ENCODE peak calls at places on chromosomes 1 and 21, in five cellular contexts. I, C, B, P and J are unnamed samples.

GRCh38 chr1:164914208-164914607 is 355.2 kb downstream of the PBX1 start:
- DNase-seq in I (no peak), C (no peak), B (no peak), P (no peak), J (peak)

GRCh38 chr1:62435231-62436038 is 1.4 kb upstream of the USP1 start:
- DNase-seq in I (peak), C (no peak), B (no peak), P (no peak), J (no peak)

GRCh38 chr1:211577826-211578639 is 928 bp downstream of the SLC30A1 start:
- DNase-seq in I (peak), C (peak), B (no peak), P (peak), J (peak)

GRCh38 chr1:93587354-93587753 is 94.3 kb downstream of the BCAR3 start:
- DNase-seq in I (no peak), C (no peak), B (no peak), P (no peak), J (no peak)

GRCh38 chr1:154857022-154857421 is 13.1 kb downstream of the KCNN3 start:
- DNase-seq in I (no peak), C (no peak), B (no peak), P (no peak), J (no peak)

GRCh38 chr1:110218739-110219138 is 8.6 kb downstream of the KCNC4 start:
- DNase-seq in I (no peak), C (no peak), B (no peak), P (no peak), J (peak)

GRCh38 chr1:115139381-115139780 is 50.1 kb upstream of the TSPAN2 start:
- DNase-seq in I (no peak), C (no peak), B (no peak), P (no peak), J (no peak)

GRCh38 chr1:162275622-162276175 is 101.0 kb downstream of the SPATA46 start:
- DNase-seq in I (no peak), C (no peak), B (no peak), P (no peak), J (no peak)

GRCh38 chr1:207901041-207901653 is 9.8 kb downstream of the CD34 start:
- DNase-seq in I (no peak), C (no peak), B (no peak), P (no peak), J (no peak)

GRCh38 chr1:53130878-53131589 is 11.4 kb downstream of the SLC1A7 start:
- DNase-seq in I (no peak), C (no peak), B (no peak), P (no peak), J (no peak)

GRCh38 chr1:205343431-205344009 is 13.2 kb downstream of the KLHDC8A start:
- DNase-seq in I (no peak), C (no peak), B (no peak), P (peak), J (peak)

GRCh38 chr1:236421022-236421421 is 26.9 kb downstream of the EDARADD start:
- DNase-seq in I (no peak), C (no peak), B (no peak), P (no peak), J (no peak)

GRCh38 chr1:57770772-57771171 is 346.9 kb upstream of the DAB1 start:
- DNase-seq in I (no peak), C (no peak), B (no peak), P (no peak), J (no peak)

GRCh38 chr1:113670650-113671049 is 88.6 kb downstream of the PHTF1 start:
- DNase-seq in I (no peak), C (no peak), B (no peak), P (no peak), J (no peak)

GRCh38 chr1:1063945-1064831 is 9.9 kb downstream of the RNF223 start:
- DNase-seq in I (peak), C (peak), B (no peak), P (peak), J (peak)

GRCh38 chr1:64228181-64228957 is 24.9 kb downstream of the UBE2U start:
- DNase-seq in I (no peak), C (no peak), B (no peak), P (no peak), J (peak)

GRCh38 chr21:43933680-43934079 is 68.7 kb downstream of the AGPAT3 start:
- DNase-seq in I (no peak), C (no peak), B (no peak), P (no peak), J (no peak)

GRCh38 chr1:168428063-168428731 is 115.6 kb downstream of the XCL2 start:
- DNase-seq in I (no peak), C (no peak), B (peak), P (no peak), J (peak)

GRCh38 chr1:117607471-117607870 is 1.6 kb downstream of the TENT5C start:
- DNase-seq in I (peak), C (peak), B (no peak), P (peak), J (peak)

GRCh38 chr1:159091547-159092397 is 15.2 kb upstream of the AIM2 start:
- DNase-seq in I (no peak), C (no peak), B (no peak), P (no peak), J (no peak)

GRCh38 chr1:53541263-53541625 is 82.0 kb downstream of the DMRTB1 start:
- DNase-seq in I (no peak), C (no peak), B (no peak), P (no peak), J (no peak)

GRCh38 chr1:90706437-90707362 is 10.4 kb downstream of the BARHL2 start:
- DNase-seq in I (no peak), C (no peak), B (no peak), P (no peak), J (peak)

GRCh38 chr1:55233149-55233777 is 18.1 kb upstream of the USP24 start:
- DNase-seq in I (no peak), C (no peak), B (no peak), P (no peak), J (peak)

GRCh38 chr1:181190362-181191035 is 102.0 kb downstream of the IER5 start:
- DNase-seq in I (no peak), C (no peak), B (no peak), P (no peak), J (no peak)

GRCh38 chr1:145849356-145850165 is 4.1 kb downstream of the NUDT17 start:
- DNase-seq in I (no peak), C (no peak), B (no peak), P (no peak), J (peak)

GRCh38 chr1:226002667-226003501 is 3.7 kb upstream of the SDE2 start:
- DNase-seq in I (no peak), C (no peak), B (no peak), P (peak), J (peak)

GRCh38 chr1:3533051-3534048 is 78.0 kb downstream of the MEGF6 start:
- DNase-seq in I (no peak), C (no peak), B (no peak), P (no peak), J (no peak)

GRCh38 chr1:53615101-53615500 is 123.9 kb downstream of the GLIS1 start:
- DNase-seq in I (no peak), C (no peak), B (no peak), P (peak), J (no peak)

GRCh38 chr1:186923434-186923833 is 94.7 kb downstream of the PLA2G4A start:
- DNase-seq in I (no peak), C (no peak), B (no peak), P (no peak), J (no peak)

GRCh38 chr1:195697130-195697529 is 911.1 kb downstream of the KCNT2 start:
- DNase-seq in I (no peak), C (no peak), B (no peak), P (no peak), J (no peak)

GRCh38 chr1:72281144-72281543 is 1.2 kb downstream of the NEGR1 start:
- DNase-seq in I (no peak), C (no peak), B (no peak), P (no peak), J (peak)

GRCh38 chr1:3899776-3900149 is 309 bp downstream of the C1orf174 start:
- DNase-seq in I (peak), C (no peak), B (no peak), P (no peak), J (no peak)

GRCh38 chr1:28537457-28538199 is 15.3 kb upstream of the TRNAU1AP start:
- DNase-seq in I (no peak), C (no peak), B (no peak), P (no peak), J (no peak)

GRCh38 chr1:200894712-200895447 is at the start of gene INAVA:
- DNase-seq in I (no peak), C (no peak), B (no peak), P (no peak), J (no peak)

GRCh38 chr1:248618878-248619277 is 16.0 kb downstream of the OR2T11 start:
- DNase-seq in I (peak), C (peak), B (no peak), P (peak), J (peak)

GRCh38 chr1:180631197-180631765 is 541 bp upstream of the XPR1 start:
- DNase-seq in I (no peak), C (no peak), B (no peak), P (peak), J (no peak)